ENCODE peak calls at places on chromosomes 4 and X, in four cellular contexts. L is T follicular helper cell, V is ecto neural progenitor cell, O is cardiac fibroblast. G is an unnamed sample.

GRCh38 chrX:69028761-69029120 is 136.5 kb downstream of the PJA1 start:
- DNase-seq in V (peak), O (no peak), L (no peak), G (no peak)

GRCh38 chr4:125891597-125892258 is 577.0 kb downstream of the FAT4 start:
- DNase-seq in O (peak), V (no peak), L (no peak), G (no peak)

GRCh38 chrX:76279007-76279406 is 106.1 kb downstream of the PBDC1 start:
- DNase-seq in L (peak), O (peak), V (no peak), G (peak)

GRCh38 chr4:1512738-1513660 is 106.8 kb upstream of the NKX1-1 start:
- DNase-seq in O (peak), V (peak), L (peak), G (peak)

GRCh38 chr4:157706134-157706533 is 466.7 kb downstream of the GASK1B start:
- DNase-seq in L (no peak), O (no peak), V (no peak), G (no peak)

GRCh38 chr4:70958681-70959080 is 34.8 kb upstream of the DCK start:
- DNase-seq in O (peak), V (no peak), L (no peak), G (no peak)

GRCh38 chr4:141654098-141654497 is 17.7 kb downstream of the IL15 start:
- DNase-seq in L (no peak), O (peak), V (peak), G (no peak)

GRCh38 chrX:13899607-13900006 is 82.7 kb upstream of the GPM6B start:
- DNase-seq in L (no peak), O (peak), V (no peak), G (no peak)

GRCh38 chrX:54447461-54447860 is 7.3 kb downstream of the TSR2 start:
- DNase-seq in L (no peak), O (peak), V (no peak), G (no peak)

GRCh38 chr4:143558286-143558685 is 44.8 kb downstream of the SMARCA5 start:
- DNase-seq in L (no peak), V (no peak), O (no peak), G (no peak)

G was measured in T-helper 22 cell.